ENCODE peak calls at places on chromosomes 13 and 19, in eight cellular contexts. R, Y, V, B, W, T, I and E are unnamed samples.

GRCh38 chr19:16143399-16144215 is at the start of gene HSH2D:
- DNase-seq in B (peak), V (peak), R (no peak), W (peak), I (no peak), Y (no peak), T (peak), E (no peak)

GRCh38 chr13:70098669-70099068 is 9.0 kb upstream of the ATXN8OS start:
- DNase-seq in V (no peak), Y (no peak), W (no peak), I (no peak), B (no peak), T (no peak), R (no peak), E (no peak)

GRCh38 chr19:50266896-50267295 is 62.3 kb downstream of the KCNC3 start:
- DNase-seq in R (no peak), I (peak), V (no peak), T (no peak), B (no peak), W (no peak), Y (no peak), E (peak)

GRCh38 chr19:35090795-35091214 is 24.8 kb upstream of the FXYD3 start:
- DNase-seq in R (no peak), B (no peak), Y (no peak), W (no peak), T (no peak), V (no peak), I (no peak), E (peak)

GRCh38 chr13:110559429-110559943 is 2.0 kb downstream of the RAB20 start:
- DNase-seq in T (peak), I (no peak), Y (no peak), R (peak), W (no peak), V (no peak), B (no peak), E (no peak)

GRCh38 chr13:39803156-39803555 is 147.7 kb downstream of the COG6 start:
- DNase-seq in B (no peak), T (no peak), I (no peak), V (no peak), R (no peak), W (no peak), Y (no peak), E (no peak)

GRCh38 chr13:19862511-19863313 is 737 bp downstream of the ZMYM5 start:
- DNase-seq in I (peak), V (no peak), R (peak), W (peak), T (no peak), B (peak), Y (peak), E (peak)

GRCh38 chr19:47324502-47324901 is 7.5 kb upstream of the C5AR2 start:
- DNase-seq in Y (no peak), I (no peak), B (no peak), R (no peak), W (no peak), T (peak), V (no peak), E (no peak)

GRCh38 chr13:44884076-44884729 is 105.1 kb downstream of the NUFIP1 start:
- DNase-seq in R (peak), Y (peak), T (no peak), W (no peak), V (no peak), B (no peak), I (no peak), E (no peak)

GRCh38 chr13:32733685-32734084 is 147.4 kb downstream of the PDS5B start:
- DNase-seq in Y (no peak), R (no peak), B (no peak), I (no peak), V (no peak), W (no peak), T (no peak), E (no peak)

GRCh38 chr13:43054803-43055802 is 31.7 kb downstream of the DNAJC15 start:
- DNase-seq in V (no peak), T (no peak), R (peak), Y (peak), W (no peak), B (peak), I (peak), E (peak)

GRCh38 chr13:45447050-45447661 is 17.6 kb upstream of the COG3 start:
- DNase-seq in R (no peak), V (no peak), T (no peak), Y (no peak), W (no peak), I (no peak), B (no peak), E (no peak)

GRCh38 chr13:109151696-109152095 is 522.3 kb downstream of the MYO16 start:
- DNase-seq in T (no peak), I (no peak), V (no peak), B (no peak), Y (no peak), R (peak), W (no peak), E (no peak)